ENCODE peak calls at places on chromosomes 7 and 10, in seven cellular contexts. Y is CD8-positive, alpha-beta T cell; D is osteocyte; Q is body of pancreas; L is stimulated activated CD8-positive, alpha-beta memory T cell treated with anti-CD3 and anti-CD28 coated beads, Interleukin-15, amount 100 ng/mL, for 24 hours; J is LoVo; A is iris pigment epithelial cell. X is an unnamed sample.

GRCh38 chr7:43763183-43763582 is 4.7 kb downstream of the BLVRA start:
- DNase-seq in J (no peak), D (peak; percentile 66), Y (no peak), Q (no peak), L (no peak), A (no peak), X (no peak)

GRCh38 chr10:11043446-11044127 is 25.9 kb downstream of the CELF2 start:
- DNase-seq in L (no peak), A (no peak), Q (no peak), J (no peak), D (no peak), Y (no peak), X (no peak)

GRCh38 chr10:81603106-81603620 is 271.8 kb upstream of the NRG3 start:
- DNase-seq in D (no peak), J (no peak), Y (no peak), A (no peak), L (no peak), Q (no peak), X (no peak)

GRCh38 chr10:71590786-71591350 is 128.7 kb downstream of the C10orf105 start:
- DNase-seq in D (no peak), J (no peak), A (no peak), Q (no peak), Y (no peak), L (no peak), X (no peak)

GRCh38 chr7:25116621-25117020 is 8.4 kb downstream of the CYCS start:
- DNase-seq in L (no peak), J (no peak), D (no peak), Y (no peak), Q (no peak), A (peak; percentile 12), X (no peak)

GRCh38 chr7:151395036-151395367 is 14.8 kb downstream of the WDR86 start:
- DNase-seq in J (no peak), Q (no peak), A (no peak), D (no peak), Y (no peak), L (no peak), X (no peak)

GRCh38 chr7:26624431-26624830 is 240.0 kb downstream of the SKAP2 start:
- DNase-seq in D (peak; percentile 46), A (no peak), Q (no peak), L (no peak), J (no peak), Y (no peak), X (no peak)

GRCh38 chr10:500876-501275 is 188.6 kb downstream of the DIP2C start:
- DNase-seq in Q (no peak), D (no peak), Y (no peak), J (no peak), A (peak; percentile 57), L (no peak), X (no peak)

GRCh38 chr7:90900640-90901353 is 304.7 kb downstream of the CDK14 start:
- DNase-seq in Q (no peak), A (no peak), Y (no peak), D (no peak), L (no peak), J (no peak), X (no peak)

GRCh38 chr10:84632866-84633265 is 304.5 kb downstream of the CCSER2 start:
- DNase-seq in J (peak; percentile 21), D (no peak), Y (no peak), Q (no peak), A (no peak), L (no peak), X (no peak)

GRCh38 chr10:45460235-45460878 is 86.3 kb downstream of the ALOX5 start:
- DNase-seq in Q (no peak), J (no peak), L (no peak), A (no peak), D (no peak), Y (no peak), X (no peak)

GRCh38 chr7:143882020-143882610 is 19.9 kb downstream of the TCAF1 start:
- DNase-seq in Q (no peak), J (no peak), A (peak; percentile 66), L (no peak), Y (no peak), D (no peak), X (no peak)

GRCh38 chr7:40717242-40717641 is 582.4 kb downstream of the SUGCT start:
- DNase-seq in A (peak; percentile 93), Y (no peak), J (peak; percentile 99), Q (peak; percentile 72), L (no peak), D (peak; percentile 94), X (peak; percentile 53)

GRCh38 chr10:125878957-125879835 is 1.9 kb downstream of the DHX32 start:
- DNase-seq in L (no peak), A (peak; percentile 94), Y (no peak), J (peak; percentile 82), Q (peak; percentile 32), D (no peak), X (no peak)

GRCh38 chr10:11159543-11160215 is 142.0 kb downstream of the CELF2 start:
- DNase-seq in J (no peak), Q (no peak), Y (no peak), A (no peak), L (no peak), D (peak; percentile 64), X (no peak)

GRCh38 chr7:78015574-78016260 is 217.1 kb downstream of the PHTF2 start:
- DNase-seq in L (no peak), A (no peak), J (no peak), Q (no peak), Y (no peak), D (no peak), X (no peak)

GRCh38 chr10:111082102-111082975 is 5.5 kb downstream of the ADRA2A start:
- DNase-seq in Y (no peak), A (no peak), J (no peak), Q (no peak), L (no peak), D (peak; percentile 84), X (no peak)

GRCh38 chr10:13717936-13718772 is 131.4 kb downstream of the PRPF18 start:
- DNase-seq in L (no peak), A (peak; percentile 84), Q (peak; percentile 79), J (peak; percentile 11), Y (peak; percentile 41), D (peak; percentile 86), X (peak; percentile 57)

GRCh38 chr10:105354010-105354409 is 712.9 kb downstream of the SORCS3 start:
- DNase-seq in Q (no peak), L (no peak), D (no peak), J (no peak), Y (no peak), A (no peak), X (no peak)

GRCh38 chr7:111841596-111842209 is 279.4 kb upstream of the IMMP2L start:
- DNase-seq in D (no peak), Q (no peak), A (no peak), L (no peak), Y (no peak), J (no peak), X (no peak)

GRCh38 chr10:113261806-113262205 is 291.0 kb upstream of the HABP2 start:
- DNase-seq in L (no peak), Q (no peak), J (no peak), D (no peak), Y (no peak), A (no peak), X (no peak)

GRCh38 chr7:91347288-91347687 is 83.1 kb downstream of the FZD1 start:
- DNase-seq in L (no peak), Q (no peak), D (no peak), A (peak; percentile 68), Y (no peak), J (no peak), X (no peak)

GRCh38 chr10:43173120-43173519 is 34.9 kb downstream of the CSGALNACT2 start:
- DNase-seq in Q (no peak), D (no peak), J (no peak), Y (no peak), L (no peak), A (no peak), X (no peak)

GRCh38 chr7:42217053-42217452 is 20.0 kb downstream of the GLI3 start:
- DNase-seq in Q (no peak), L (no peak), J (no peak), A (no peak), Y (no peak), D (no peak), X (no peak)

GRCh38 chr10:80153460-80153859 is 20.9 kb downstream of the PLAC9 start:
- DNase-seq in J (no peak), A (no peak), D (no peak), Y (no peak), L (no peak), Q (no peak), X (no peak)

GRCh38 chr7:47606176-47606575 is 24.3 kb upstream of the TNS3 start:
- DNase-seq in J (no peak), D (no peak), L (no peak), A (no peak), Q (no peak), Y (no peak), X (no peak)

GRCh38 chr10:75358835-75359421 is 42.6 kb downstream of the ZNF503 start:
- DNase-seq in J (peak; percentile 26), L (no peak), D (no peak), Q (no peak), Y (no peak), A (peak; percentile 67), X (no peak)

GRCh38 chr7:106600569-106601373 is 60.2 kb downstream of the CCDC71L start:
- DNase-seq in A (peak; percentile 38), D (no peak), J (no peak), Y (no peak), L (no peak), Q (no peak), X (no peak)

GRCh38 chr7:15571303-15571878 is 9.6 kb upstream of the AGMO start:
- DNase-seq in Q (no peak), Y (no peak), J (peak; percentile 29), L (no peak), A (peak; percentile 56), D (no peak), X (no peak)

GRCh38 chr10:13795653-13796555 is 209.1 kb downstream of the PRPF18 start:
- DNase-seq in J (no peak), Y (no peak), A (no peak), Q (no peak), L (no peak), D (no peak), X (no peak)

GRCh38 chr7:2399848-2400587 is 3.4 kb upstream of the CHST12 start:
- DNase-seq in L (no peak), Y (no peak), Q (peak; percentile 85), J (peak; percentile 76), A (peak; percentile 95), D (no peak), X (no peak)

GRCh38 chr7:104775581-104775980 is 238.4 kb upstream of the KMT2E start:
- DNase-seq in J (no peak), D (no peak), Q (no peak), A (no peak), Y (no peak), L (no peak), X (no peak)

GRCh38 chr10:95552680-95553342 is 8.4 kb downstream of the SORBS1 start:
- DNase-seq in Q (no peak), A (no peak), L (no peak), Y (no peak), D (no peak), J (no peak), X (no peak)

GRCh38 chr7:70520604-70521003 is 611.3 kb upstream of the GALNT17 start:
- DNase-seq in J (peak; percentile 39), Y (no peak), Q (no peak), A (peak; percentile 2), D (no peak), L (no peak), X (no peak)

GRCh38 chr10:77834943-77835668 is 91.4 kb downstream of the DLG5 start:
- DNase-seq in D (no peak), Y (no peak), L (no peak), Q (no peak), J (no peak), A (no peak), X (no peak)

GRCh38 chr7:103425177-103425576 is 20.8 kb downstream of the SLC26A5 start:
- DNase-seq in A (no peak), Q (no peak), L (no peak), J (no peak), Y (no peak), D (no peak), X (no peak)

GRCh38 chr7:127782550-127783266 is 130.7 kb downstream of the SND1 start:
- DNase-seq in J (no peak), D (no peak), L (no peak), Q (no peak), Y (no peak), A (no peak), X (no peak)

GRCh38 chr7:28029036-28029435 is 151.6 kb downstream of the JAZF1 start:
- DNase-seq in A (peak; percentile 39), J (no peak), D (no peak), L (no peak), Q (no peak), Y (no peak), X (no peak)

X was measured in GM06990.